ENCODE peak calls at places on chromosome 20, in five cellular contexts. J is fibroblast of mammary gland, Q is psoas muscle, A is heart right ventricle, E is bronchial epithelial cell. G is an unnamed sample.

GRCh38 chr20:25042531-25043498 is 15.1 kb downstream of the ACSS1 start:
- DNase-seq in J (no peak), Q (peak), A (peak), E (no peak), G (no peak)

GRCh38 chr20:58251979-58252591 is 23.6 kb upstream of the ANKRD60 start:
- DNase-seq in J (peak), Q (no peak), A (no peak), E (peak), G (peak)

GRCh38 chr20:2759603-2760360 is 40.6 kb downstream of the CPXM1 start:
- DNase-seq in J (no peak), Q (no peak), A (no peak), E (no peak), G (no peak)

GRCh38 chr20:11287156-11287555 is 613.4 kb upstream of the JAG1 start:
- DNase-seq in J (no peak), Q (no peak), A (no peak), E (no peak), G (no peak)

GRCh38 chr20:64037498-64038213 is 1.7 kb downstream of the C20orf204 start:
- DNase-seq in J (no peak), Q (no peak), A (no peak), E (no peak), G (no peak)

GRCh38 chr20:51525241-51526104 is 17.0 kb downstream of the NFATC2 start:
- DNase-seq in J (no peak), Q (no peak), A (no peak), E (peak), G (no peak)

GRCh38 chr20:32456869-32457421 is 98.8 kb downstream of the ASXL1 start:
- DNase-seq in J (no peak), Q (peak), A (peak), E (no peak), G (peak)

GRCh38 chr20:2826655-2827054 is 10.5 kb downstream of the TMEM239 start:
- DNase-seq in J (no peak), Q (no peak), A (no peak), E (no peak), G (no peak)

GRCh38 chr20:35303735-35304431 is 11.7 kb upstream of the FAM83C start:
- DNase-seq in J (peak), Q (peak), A (peak), E (peak), G (peak)

GRCh38 chr20:54108394-54108643 is 37.9 kb upstream of the BCAS1 start:
- DNase-seq in J (no peak), Q (no peak), A (no peak), E (no peak), G (no peak)

GRCh38 chr20:4150095-4150492 is 134.7 kb upstream of the RNF24 start:
- DNase-seq in J (peak), Q (no peak), A (no peak), E (no peak), G (peak)

GRCh38 chr20:1664911-1665310 is 7.3 kb upstream of the SIRPG start:
- DNase-seq in J (no peak), Q (no peak), A (no peak), E (no peak), G (no peak)

GRCh38 chr20:31836853-31837608 is 8.4 kb downstream of the FOXS1 start:
- DNase-seq in J (no peak), Q (no peak), A (no peak), E (no peak), G (peak)

GRCh38 chr20:60650087-60650486 is 602.0 kb upstream of the CDH4 start:
- DNase-seq in J (no peak), Q (no peak), A (no peak), E (no peak), G (no peak)

GRCh38 chr20:58832442-58832841 is 18.3 kb downstream of the GNAS-AS1 start:
- DNase-seq in J (no peak), Q (no peak), A (no peak), E (no peak), G (peak)

GRCh38 chr20:34364013-34364382 is 925 bp downstream of the ITCH start:
- DNase-seq in J (peak), Q (no peak), A (no peak), E (peak), G (peak)

GRCh38 chr20:19944772-19945459 is 72.2 kb upstream of the NAA20 start:
- DNase-seq in J (peak), Q (no peak), A (no peak), E (no peak), G (peak)

GRCh38 chr20:33848391-33848790 is 37.2 kb downstream of the CHMP4B start:
- DNase-seq in J (no peak), Q (no peak), A (no peak), E (no peak), G (no peak)

GRCh38 chr20:13105864-13106457 is 97.2 kb downstream of the SPTLC3 start:
- DNase-seq in J (peak), Q (no peak), A (no peak), E (peak), G (peak)

GRCh38 chr20:59014680-59015389 is 4.4 kb upstream of the TUBB1 start:
- DNase-seq in J (no peak), Q (no peak), A (no peak), E (no peak), G (no peak)

GRCh38 chr20:10109621-10110020 is 74.8 kb downstream of the ANKEF1 start:
- DNase-seq in J (no peak), Q (no peak), A (no peak), E (no peak), G (no peak)

GRCh38 chr20:63059684-63060056 is 52.9 kb upstream of the BHLHE23 start:
- DNase-seq in J (no peak), Q (no peak), A (peak), E (no peak), G (no peak)

DNA sequence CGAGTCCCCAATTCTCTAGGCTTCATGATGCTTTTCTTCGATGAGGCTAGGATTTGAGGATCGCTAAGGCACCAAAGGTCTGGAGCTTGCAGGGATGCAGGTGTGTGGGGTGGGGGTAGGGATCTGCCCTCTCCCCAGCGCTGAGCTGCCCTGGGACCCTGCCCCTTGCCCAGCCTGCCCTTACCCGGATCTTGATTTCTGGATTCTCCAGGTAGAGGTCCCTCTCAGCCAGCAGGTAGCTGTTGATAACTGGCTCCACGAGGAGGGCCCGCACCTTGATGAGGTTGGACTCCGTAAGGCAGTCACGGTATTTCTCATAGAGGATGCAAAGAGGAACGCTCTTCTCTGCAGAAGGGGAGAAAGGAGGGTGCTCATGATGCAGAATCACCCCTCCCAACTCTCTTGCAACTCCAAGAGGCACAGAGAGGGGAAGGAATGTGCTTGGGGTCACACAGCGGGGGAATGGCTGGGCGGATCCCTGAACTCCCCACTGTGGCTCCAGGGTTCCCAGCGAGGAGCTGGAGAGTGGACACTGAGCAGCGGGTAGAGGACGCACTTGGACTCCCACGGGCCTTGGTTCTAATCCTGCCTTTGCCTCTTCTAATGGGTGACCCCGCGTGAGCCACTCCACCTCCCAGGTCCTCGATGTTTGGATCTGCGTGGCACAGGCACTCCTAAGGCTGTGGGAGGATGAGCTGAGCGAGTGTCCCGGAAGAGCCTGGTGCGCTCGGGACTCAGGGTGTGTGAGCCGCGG is 32.7 kb downstream of the TGM2 start:
- DNase-seq in J (no peak), Q (no peak), A (no peak), E (no peak), G (peak)
- H3K4me3 ChIP-seq in J (no peak), Q (no peak), A (no peak), E (no peak), G (no peak)

DNA sequence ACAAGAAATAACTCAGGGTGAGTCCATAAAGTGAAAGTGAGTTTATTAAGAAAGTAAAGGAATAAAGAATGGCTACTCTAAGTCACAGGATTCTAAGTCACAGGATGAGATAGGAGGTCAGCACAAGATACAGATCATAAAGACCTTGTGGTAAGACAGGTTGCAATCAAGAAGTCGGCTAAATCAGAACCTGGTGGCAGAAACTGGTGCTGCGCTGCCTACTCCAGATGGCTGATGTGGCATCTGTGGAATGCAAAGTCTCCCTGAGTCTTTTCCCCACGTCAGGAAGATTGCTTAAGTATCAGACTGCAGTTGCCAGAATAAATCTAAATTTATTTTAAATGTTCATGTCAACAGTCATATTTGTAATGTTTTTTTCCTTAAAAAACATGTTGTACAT is 10.7 kb upstream of the KCNK15 start:
- DNase-seq in J (peak), Q (no peak), A (no peak), E (peak), G (peak)
- TF ChIP-seq CTCF in J (no peak), Q (no peak), A (no peak), E (peak), G (peak)

GRCh38 chr20:47503685-47504084 is 2.0 kb downstream of the NCOA3 start:
- DNase-seq in J (no peak), Q (no peak), A (no peak), E (no peak), G (no peak)
- H3K4me3 ChIP-seq in J (peak), Q (peak), A (peak), E (peak), G (peak)

GRCh38 chr20:326645-327031 is 1.3 kb downstream of the SOX12 start:
- DNase-seq in J (no peak), Q (peak), A (no peak), E (no peak), G (peak)

GRCh38 chr20:327041-327945 is 1.9 kb downstream of the SOX12 start:
- DNase-seq in J (peak), Q (peak), A (peak), E (peak), G (peak)

GRCh38 chr20:325889-326644 is 715 bp downstream of the SOX12 start:
- DNase-seq in J (peak), Q (peak), A (peak), E (no peak), G (peak)

GRCh38 chr20:325043-325888 is at the start of gene SOX12:
- DNase-seq in J (peak), Q (peak), A (peak), E (peak), G (peak)

GRCh38 chr20:324177-325042 is 942 bp upstream of the SOX12 start:
- DNase-seq in J (peak), Q (peak), A (peak), E (peak), G (peak)
- TF ChIP-seq CTCF in J (peak), Q (peak), A (peak), E (peak), G (peak)

DNA sequence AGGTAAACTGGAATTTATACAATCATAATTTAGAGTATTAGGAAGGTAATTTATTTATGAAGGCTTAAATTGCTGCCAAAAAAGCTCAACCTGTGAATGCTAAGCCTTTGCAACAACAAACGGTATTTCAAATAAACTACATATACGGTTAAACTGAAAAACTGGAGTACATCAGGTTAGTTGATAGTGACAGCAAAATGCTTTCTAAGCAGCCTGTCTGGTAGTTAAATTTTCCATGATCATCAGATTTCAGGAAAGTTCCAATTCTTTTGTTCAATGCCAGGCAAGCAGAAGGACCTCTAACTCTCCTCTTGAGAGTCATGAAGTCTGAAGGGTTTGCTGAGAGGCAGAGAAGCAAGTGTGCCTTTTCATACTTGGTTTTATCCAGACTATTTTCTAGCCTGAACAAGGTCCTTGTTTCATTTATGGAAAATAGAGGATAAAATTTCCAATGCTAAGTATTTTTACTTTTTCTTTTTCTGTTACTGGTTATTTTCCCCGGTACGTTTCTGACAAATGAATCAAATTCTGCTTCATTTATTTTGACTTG is 4.5 kb downstream of the FLRT3 start:
- DNase-seq in J (no peak), Q (no peak), A (no peak), E (no peak), G (no peak)
- H3K4me3 ChIP-seq in J (no peak), Q (peak), A (no peak), E (peak), G (no peak)

DNA sequence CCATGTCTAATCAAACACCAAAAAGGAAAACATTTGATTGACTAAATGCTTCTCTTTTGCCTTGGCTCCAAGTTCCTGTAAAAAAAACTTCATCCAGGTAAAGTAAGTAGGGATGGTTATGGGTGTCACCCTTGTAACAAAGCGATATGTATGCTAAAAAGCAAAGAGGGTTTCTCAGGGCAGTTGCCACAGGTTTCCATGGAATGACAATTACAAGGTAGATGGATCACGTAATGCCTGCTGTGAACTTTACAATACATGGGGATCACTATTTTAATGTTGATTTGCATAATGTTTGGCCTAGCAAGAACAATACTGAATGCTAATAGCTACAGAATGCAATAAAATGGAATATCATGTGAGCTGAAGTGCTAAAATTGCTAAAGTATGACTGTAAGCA is 2.9 kb upstream of the BMP2 start:
- DNase-seq in J (no peak), Q (no peak), A (no peak), E (no peak), G (no peak)
- TF ChIP-seq CTCF in J (no peak), Q (no peak), A (no peak), E (no peak), G (no peak)

GRCh38 chr20:45343445-45343866 is 4.8 kb downstream of the SDC4 start:
- DNase-seq in J (no peak), Q (no peak), A (no peak), E (no peak), G (peak)

GRCh38 chr20:45341579-45341938 is 6.7 kb downstream of the SDC4 start:
- DNase-seq in J (no peak), Q (no peak), A (no peak), E (no peak), G (no peak)

GRCh38 chr20:45342863-45343444 is 5.3 kb downstream of the SDC4 start:
- DNase-seq in J (no peak), Q (no peak), A (no peak), E (no peak), G (no peak)

GRCh38 chr20:45340951-45341350 is 7.3 kb downstream of the SDC4 start:
- DNase-seq in J (no peak), Q (no peak), A (no peak), E (no peak), G (no peak)

GRCh38 chr20:45341939-45342862 is 6.0 kb downstream of the SDC4 start:
- DNase-seq in J (no peak), Q (peak), A (peak), E (no peak), G (peak)
- H3K4me3 ChIP-seq in J (peak), Q (peak), A (peak), E (no peak), G (peak)